ENCODE peak calls at places on chromosomes 11 and 22, in eight cellular contexts. O is GM23248; L is CD8-positive, alpha-beta memory T cell; J is PC-9; T is Peyer's patch; F is IMR-90; Q is mammary epithelial cell; H is Panc1. M is an unnamed sample.
A peak's percentile ranks its signal among the peaks of the same experiment; 100 is the strongest.

GRCh38 chr11:2517386-2518064 is 72.7 kb downstream of the KCNQ1 start:
- DNase-seq in O (no peak), L (no peak), J (no peak), T (peak; percentile 11), F (no peak), Q (no peak), H (no peak), M (peak; percentile 44)

GRCh38 chr11:131064373-131064991 is 148.2 kb upstream of the SNX19 start:
- DNase-seq in O (peak; percentile 75), L (no peak), J (peak; percentile 39), T (no peak), F (peak; percentile 70), Q (peak; percentile 43), H (peak; percentile 45), M (no peak)

GRCh38 chr11:134289789-134290188 is 13.6 kb downstream of the GLB1L3 start:
- DNase-seq in O (no peak), L (no peak), J (no peak), T (no peak), F (no peak), Q (no peak), H (no peak), M (no peak)

GRCh38 chr11:28969832-28970231 is 861.6 kb downstream of the METTL15 start:
- DNase-seq in O (no peak), L (no peak), J (no peak), T (no peak), F (no peak), Q (no peak), H (no peak), M (no peak)

GRCh38 chr11:58740447-58740846 is 8.7 kb upstream of the GLYAT start:
- DNase-seq in O (no peak), L (no peak), J (no peak), T (no peak), F (no peak), Q (no peak), H (no peak), M (no peak)

GRCh38 chr11:115054541-115055538 is 376.5 kb downstream of the NXPE2 start:
- DNase-seq in O (peak; percentile 1), L (no peak), J (no peak), T (no peak), F (peak; percentile 3), Q (peak; percentile 9), H (no peak), M (no peak)

GRCh38 chr11:103395612-103396011 is 286.4 kb downstream of the DYNC2H1 start:
- DNase-seq in O (peak; percentile 79), L (no peak), J (no peak), T (no peak), F (peak; percentile 69), Q (peak; percentile 80), H (no peak), M (no peak)

GRCh38 chr11:9057032-9057431 is 34.4 kb downstream of the SCUBE2 start:
- DNase-seq in O (peak; percentile 30), L (no peak), J (no peak), T (no peak), F (peak; percentile 12), Q (no peak), H (no peak), M (no peak)

GRCh38 chr11:96311120-96311568 is 31.9 kb downstream of the MAML2 start:
- DNase-seq in O (peak; percentile 87), L (no peak), J (no peak), T (no peak), F (peak; percentile 74), Q (peak; percentile 52), H (no peak), M (no peak)

GRCh38 chr11:44097821-44098220 is 2.3 kb downstream of the EXT2 start:
- DNase-seq in O (peak; percentile 35), L (no peak), J (no peak), T (no peak), F (peak; percentile 13), Q (peak; percentile 69), H (no peak), M (no peak)

GRCh38 chr11:84890706-84891105 is 736.4 kb downstream of the DLG2 start:
- DNase-seq in O (peak; percentile 27), L (no peak), J (no peak), T (no peak), F (peak; percentile 15), Q (no peak), H (no peak), M (no peak)

GRCh38 chr11:27816200-27816599 is 115.9 kb upstream of the BDNF start:
- DNase-seq in O (no peak), L (no peak), J (no peak), T (no peak), F (no peak), Q (no peak), H (no peak), M (no peak)

GRCh38 chr11:121590772-121591404 is 138.1 kb upstream of the SORL1-AS1 start:
- DNase-seq in O (no peak), L (no peak), J (no peak), T (no peak), F (no peak), Q (no peak), H (no peak), M (no peak)

GRCh38 chr11:14248577-14248976 is 110.4 kb downstream of the RRAS2 start:
- DNase-seq in O (no peak), L (no peak), J (no peak), T (peak; percentile 24), F (no peak), Q (no peak), H (no peak), M (no peak)

GRCh38 chr22:25362883-25363240 is 143.4 kb downstream of the CRYBB2 start:
- DNase-seq in O (no peak), L (no peak), J (no peak), T (no peak), F (no peak), Q (no peak), H (no peak), M (peak; percentile 54)

GRCh38 chr11:65423516-65424199 is 1.1 kb downstream of the NEAT1 start:
- DNase-seq in O (peak; percentile 48), L (no peak), J (peak; percentile 27), T (no peak), F (peak; percentile 32), Q (peak; percentile 25), H (no peak), M (peak; percentile 84)

GRCh38 chr11:65432686-65433582 is 10.3 kb downstream of the NEAT1 start:
- DNase-seq in O (peak; percentile 62), L (peak; percentile 30), J (no peak), T (no peak), F (peak; percentile 54), Q (peak; percentile 27), H (no peak), M (no peak)

GRCh38 chr11:86916330-86916729 is 38.9 kb downstream of the FZD4 start:
- DNase-seq in O (peak; percentile 88), L (no peak), J (peak; percentile 47), T (no peak), F (peak; percentile 76), Q (peak; percentile 69), H (no peak), M (no peak)

GRCh38 chr11:97965849-97966646 is 1054.7 kb upstream of the CNTN5 start:
- DNase-seq in O (peak; percentile 91), L (no peak), J (no peak), T (no peak), F (peak; percentile 98), Q (peak; percentile 85), H (no peak), M (no peak)

GRCh38 chr11:64665381-64665780 is 57.6 kb downstream of the NRXN2 start:
- DNase-seq in O (no peak), L (no peak), J (peak; percentile 65), T (no peak), F (no peak), Q (no peak), H (no peak), M (no peak)

GRCh38 chr11:110991621-110992355 is 253.7 kb upstream of the POU2AF2 start:
- DNase-seq in O (peak; percentile 84), L (no peak), J (no peak), T (no peak), F (no peak), Q (no peak), H (no peak), M (no peak)

GRCh38 chr11:120061761-120062560 is 76.0 kb downstream of the TRIM29 start:
- DNase-seq in O (peak; percentile 59), L (peak; percentile 8), J (no peak), T (no peak), F (no peak), Q (no peak), H (no peak), M (no peak)

GRCh38 chr11:33919645-33920044 is 27.8 kb upstream of the LMO2 start:
- DNase-seq in O (no peak), L (no peak), J (no peak), T (no peak), F (no peak), Q (no peak), H (no peak), M (no peak)

GRCh38 chr11:76337918-76338317 is 43.0 kb downstream of the THAP12 start:
- DNase-seq in O (no peak), L (no peak), J (no peak), T (no peak), F (no peak), Q (no peak), H (no peak), M (no peak)

GRCh38 chr11:131907371-131907770 is 537.0 kb downstream of the NTM start:
- DNase-seq in O (no peak), L (no peak), J (no peak), T (no peak), F (no peak), Q (no peak), H (no peak), M (no peak)

DNA sequence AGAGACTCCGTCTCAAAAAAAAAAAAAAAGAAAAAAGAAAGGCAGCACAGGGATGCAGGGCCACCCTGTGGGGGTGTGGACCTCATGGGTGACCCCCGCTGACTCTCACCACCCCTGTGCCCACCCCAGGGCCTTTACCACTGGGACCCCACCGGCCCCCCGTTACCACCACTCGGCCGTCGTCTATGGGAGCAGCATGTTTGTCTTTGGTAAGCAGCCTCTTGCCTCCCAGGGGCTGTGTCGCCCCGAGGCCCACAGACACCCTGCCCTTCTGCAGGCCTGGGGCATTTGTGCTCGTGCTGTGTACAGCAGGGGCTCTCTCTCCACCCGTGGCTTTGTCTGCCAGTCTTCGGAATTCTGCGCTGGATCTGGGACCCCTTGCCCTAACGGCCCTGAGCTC is 5.3 kb downstream of the LZTR1 start:
- DNase-seq in O (no peak), L (no peak), J (no peak), T (no peak), F (no peak), Q (no peak), H (no peak), M (no peak)
- H3K36me3 ChIP-seq in O (peaks cover 4% of the 10 kb centered on the region), L (peaks cover 10% of the 10 kb centered on the region), J (no peaks in the 10 kb centered on the region), T (peaks cover 55% of the 10 kb centered on the region), F (peaks cover 48% of the 10 kb centered on the region), Q (peaks cover 7% of the 10 kb centered on the region), H (no peaks in the 10 kb centered on the region), M (peaks cover 51% of the 10 kb centered on the region)

GRCh38 chr22:39510529-39511149 is 8.5 kb downstream of the MIEF1 start:
- DNase-seq in O (no peak), L (no peak), J (no peak), T (no peak), F (no peak), Q (no peak), H (no peak), M (no peak)
- H3K36me3 ChIP-seq in O (peaks cover 38% of the 10 kb centered on the region), L (peaks cover 71% of the 10 kb centered on the region), J (peaks cover 68% of the 10 kb centered on the region), T (peaks cover 99% of the 10 kb centered on the region), F (peaks cover 66% of the 10 kb centered on the region), Q (peaks cover 44% of the 10 kb centered on the region), H (peaks cover 5% of the 10 kb centered on the region), M (peaks cover 88% of the 10 kb centered on the region)

GRCh38 chr11:61836193-61836592 is 8.1 kb downstream of the FADS2 start:
- DNase-seq in O (no peak), L (no peak), J (no peak), T (no peak), F (no peak), Q (no peak), H (no peak), M (peak; percentile 41)
- H3K36me3 ChIP-seq in O (no peaks in the 10 kb centered on the region), L (no peaks in the 10 kb centered on the region), J (no peaks in the 10 kb centered on the region), T (peaks cover 21% of the 10 kb centered on the region), F (peaks cover 26% of the 10 kb centered on the region), Q (peaks cover 6% of the 10 kb centered on the region), H (no peaks in the 10 kb centered on the region), M (no peaks in the 10 kb centered on the region)

GRCh38 chr11:45305874-45306623 is 19.9 kb upstream of the SYT13 start:
- DNase-seq in O (no peak), L (no peak), J (no peak), T (no peak), F (no peak), Q (no peak), H (no peak), M (no peak)
- H3K36me3 ChIP-seq in O (no peaks in the 10 kb centered on the region), L (no peaks in the 10 kb centered on the region), J (no peaks in the 10 kb centered on the region), T (no peaks in the 10 kb centered on the region), F (no peaks in the 10 kb centered on the region), Q (no peaks in the 10 kb centered on the region), H (no peaks in the 10 kb centered on the region), M (no peaks in the 10 kb centered on the region)

M was measured in spleen.